ENCODE peak calls at places on chromosomes 13 and 19, in nine cellular contexts. One of them, this sample, is unnamed.

GRCh38 chr13:45859682-45860081 is 8.1 kb upstream of the SIAH3 start:
- DNase-seq in glutamatergic neuron: no peak
- DNase-seq in CD4-positive, alpha-beta T cell: no peak
- DNase-seq in HFFc6: no peak
- DNase-seq in AG09309: no peak
- DNase-seq in K562: no peak
- DNase-seq in fibroblast of the aortic adventitia: no peak
- DNase-seq in Calu3: no peak
- DNase-seq in OCI-LY7: no peak
- DNase-seq in this sample: no peak

GRCh38 chr19:55441319-55441691 is 1.8 kb downstream of the SHISA7 start:
- DNase-seq in glutamatergic neuron: no peak
- DNase-seq in CD4-positive, alpha-beta T cell: no peak
- DNase-seq in HFFc6: no peak
- DNase-seq in AG09309: no peak
- DNase-seq in K562: no peak
- DNase-seq in fibroblast of the aortic adventitia: no peak
- DNase-seq in Calu3: no peak
- DNase-seq in OCI-LY7: no peak
- DNase-seq in this sample: no peak

GRCh38 chr13:68929055-68929454 is 1178.6 kb upstream of the ATXN8OS start:
- DNase-seq in glutamatergic neuron: no peak
- DNase-seq in CD4-positive, alpha-beta T cell: no peak
- DNase-seq in HFFc6: no peak
- DNase-seq in AG09309: no peak
- DNase-seq in K562: no peak
- DNase-seq in fibroblast of the aortic adventitia: no peak
- DNase-seq in Calu3: no peak
- DNase-seq in OCI-LY7: no peak
- DNase-seq in this sample: no peak

GRCh38 chr13:95530178-95530577 is 22.3 kb upstream of the CLDN10 start:
- DNase-seq in glutamatergic neuron: no peak
- DNase-seq in CD4-positive, alpha-beta T cell: no peak
- DNase-seq in HFFc6: no peak
- DNase-seq in AG09309: peak
- DNase-seq in K562: no peak
- DNase-seq in fibroblast of the aortic adventitia: peak
- DNase-seq in Calu3: no peak
- DNase-seq in OCI-LY7: no peak
- DNase-seq in this sample: no peak

GRCh38 chr19:43726736-43727592 is 11.1 kb downstream of the IRGC start:
- DNase-seq in glutamatergic neuron: no peak
- DNase-seq in CD4-positive, alpha-beta T cell: no peak
- DNase-seq in HFFc6: no peak
- DNase-seq in AG09309: no peak
- DNase-seq in K562: no peak
- DNase-seq in fibroblast of the aortic adventitia: peak
- DNase-seq in Calu3: no peak
- DNase-seq in OCI-LY7: no peak
- DNase-seq in this sample: no peak

GRCh38 chr19:27745978-27746542 is 1466.9 kb downstream of the UQCRFS1 start:
- DNase-seq in glutamatergic neuron: no peak
- DNase-seq in CD4-positive, alpha-beta T cell: no peak
- DNase-seq in HFFc6: no peak
- DNase-seq in AG09309: no peak
- DNase-seq in K562: no peak
- DNase-seq in fibroblast of the aortic adventitia: no peak
- DNase-seq in Calu3: no peak
- DNase-seq in OCI-LY7: no peak
- DNase-seq in this sample: peak

GRCh38 chr19:31257426-31258130 is 91.7 kb downstream of the TSHZ3 start:
- DNase-seq in glutamatergic neuron: no peak
- DNase-seq in CD4-positive, alpha-beta T cell: no peak
- DNase-seq in HFFc6: no peak
- DNase-seq in AG09309: no peak
- DNase-seq in K562: no peak
- DNase-seq in fibroblast of the aortic adventitia: no peak
- DNase-seq in Calu3: no peak
- DNase-seq in OCI-LY7: no peak
- DNase-seq in this sample: no peak

GRCh38 chr19:42313096-42313839 is at the start of gene TMEM145:
- DNase-seq in glutamatergic neuron: peak
- DNase-seq in CD4-positive, alpha-beta T cell: no peak
- DNase-seq in HFFc6: no peak
- DNase-seq in AG09309: no peak
- DNase-seq in K562: peak
- DNase-seq in fibroblast of the aortic adventitia: peak
- DNase-seq in Calu3: peak
- DNase-seq in OCI-LY7: peak
- DNase-seq in this sample: no peak

GRCh38 chr19:48558018-48558684 is 6.2 kb downstream of the SULT2B1 start:
- DNase-seq in glutamatergic neuron: no peak
- DNase-seq in CD4-positive, alpha-beta T cell: no peak
- DNase-seq in HFFc6: peak
- DNase-seq in AG09309: no peak
- DNase-seq in K562: peak
- DNase-seq in fibroblast of the aortic adventitia: peak
- DNase-seq in Calu3: peak
- DNase-seq in OCI-LY7: no peak
- DNase-seq in this sample: peak

GRCh38 chr13:55230570-55230908 is 1910.2 kb upstream of the PRR20A start:
- DNase-seq in glutamatergic neuron: no peak
- DNase-seq in CD4-positive, alpha-beta T cell: no peak
- DNase-seq in HFFc6: no peak
- DNase-seq in AG09309: no peak
- DNase-seq in K562: no peak
- DNase-seq in fibroblast of the aortic adventitia: no peak
- DNase-seq in Calu3: no peak
- DNase-seq in OCI-LY7: no peak
- DNase-seq in this sample: no peak

GRCh38 chr13:35292329-35292728 is 184.2 kb downstream of the MAB21L1 start:
- DNase-seq in glutamatergic neuron: no peak
- DNase-seq in CD4-positive, alpha-beta T cell: no peak
- DNase-seq in HFFc6: no peak
- DNase-seq in AG09309: no peak
- DNase-seq in K562: no peak
- DNase-seq in fibroblast of the aortic adventitia: no peak
- DNase-seq in Calu3: no peak
- DNase-seq in OCI-LY7: no peak
- DNase-seq in this sample: no peak

GRCh38 chr19:53463263-53463662 is 4.3 kb upstream of the ZNF813 start:
- DNase-seq in glutamatergic neuron: peak
- DNase-seq in CD4-positive, alpha-beta T cell: no peak
- DNase-seq in HFFc6: no peak
- DNase-seq in AG09309: no peak
- DNase-seq in K562: peak
- DNase-seq in fibroblast of the aortic adventitia: peak
- DNase-seq in Calu3: no peak
- DNase-seq in OCI-LY7: peak
- DNase-seq in this sample: peak

GRCh38 chr13:111225810-111226546 is 94.5 kb upstream of the TEX29 start:
- DNase-seq in glutamatergic neuron: no peak
- DNase-seq in CD4-positive, alpha-beta T cell: no peak
- DNase-seq in HFFc6: no peak
- DNase-seq in AG09309: no peak
- DNase-seq in K562: no peak
- DNase-seq in fibroblast of the aortic adventitia: no peak
- DNase-seq in Calu3: no peak
- DNase-seq in OCI-LY7: no peak
- DNase-seq in this sample: no peak

GRCh38 chr19:3615524-3616135 is 9.0 kb upstream of the TBXA2R start:
- DNase-seq in glutamatergic neuron: no peak
- DNase-seq in CD4-positive, alpha-beta T cell: no peak
- DNase-seq in HFFc6: no peak
- DNase-seq in AG09309: no peak
- DNase-seq in K562: no peak
- DNase-seq in fibroblast of the aortic adventitia: no peak
- DNase-seq in Calu3: no peak
- DNase-seq in OCI-LY7: no peak
- DNase-seq in this sample: no peak

GRCh38 chr19:10766681-10767201 is 48.9 kb downstream of the DNM2 start:
- DNase-seq in glutamatergic neuron: no peak
- DNase-seq in CD4-positive, alpha-beta T cell: no peak
- DNase-seq in HFFc6: peak
- DNase-seq in AG09309: no peak
- DNase-seq in K562: no peak
- DNase-seq in fibroblast of the aortic adventitia: peak
- DNase-seq in Calu3: peak
- DNase-seq in OCI-LY7: no peak
- DNase-seq in this sample: no peak

GRCh38 chr13:99153219-99153618 is 47.4 kb upstream of the UBAC2 start:
- DNase-seq in glutamatergic neuron: no peak
- DNase-seq in CD4-positive, alpha-beta T cell: no peak
- DNase-seq in HFFc6: no peak
- DNase-seq in AG09309: no peak
- DNase-seq in K562: no peak
- DNase-seq in fibroblast of the aortic adventitia: peak
- DNase-seq in Calu3: no peak
- DNase-seq in OCI-LY7: no peak
- DNase-seq in this sample: no peak

GRCh38 chr19:48400018-48400742 is 6.7 kb downstream of the GRIN2D start:
- DNase-seq in glutamatergic neuron: peak
- DNase-seq in CD4-positive, alpha-beta T cell: no peak
- DNase-seq in HFFc6: peak
- DNase-seq in AG09309: no peak
- DNase-seq in K562: peak
- DNase-seq in fibroblast of the aortic adventitia: peak
- DNase-seq in Calu3: peak
- DNase-seq in OCI-LY7: no peak
- DNase-seq in this sample: peak

GRCh38 chr19:29596080-29596479 is 10.0 kb upstream of the POP4 start:
- DNase-seq in glutamatergic neuron: no peak
- DNase-seq in CD4-positive, alpha-beta T cell: no peak
- DNase-seq in HFFc6: no peak
- DNase-seq in AG09309: no peak
- DNase-seq in K562: no peak
- DNase-seq in fibroblast of the aortic adventitia: no peak
- DNase-seq in Calu3: no peak
- DNase-seq in OCI-LY7: no peak
- DNase-seq in this sample: no peak

GRCh38 chr13:106919093-106919492 is 351.2 kb upstream of the ARGLU1 start:
- DNase-seq in glutamatergic neuron: no peak
- DNase-seq in CD4-positive, alpha-beta T cell: no peak
- DNase-seq in HFFc6: no peak
- DNase-seq in AG09309: no peak
- DNase-seq in K562: no peak
- DNase-seq in fibroblast of the aortic adventitia: no peak
- DNase-seq in Calu3: no peak
- DNase-seq in OCI-LY7: peak
- DNase-seq in this sample: no peak

GRCh38 chr19:41795031-41795461 is 1.3 kb upstream of the CEACAM3 start:
- DNase-seq in glutamatergic neuron: peak
- DNase-seq in CD4-positive, alpha-beta T cell: peak
- DNase-seq in HFFc6: peak
- DNase-seq in AG09309: no peak
- DNase-seq in K562: peak
- DNase-seq in fibroblast of the aortic adventitia: peak
- DNase-seq in Calu3: peak
- DNase-seq in OCI-LY7: peak
- DNase-seq in this sample: peak

GRCh38 chr19:51325161-51325979 is 13.9 kb downstream of the IGLON5 start:
- DNase-seq in glutamatergic neuron: no peak
- DNase-seq in CD4-positive, alpha-beta T cell: no peak
- DNase-seq in HFFc6: no peak
- DNase-seq in AG09309: no peak
- DNase-seq in K562: no peak
- DNase-seq in fibroblast of the aortic adventitia: no peak
- DNase-seq in Calu3: no peak
- DNase-seq in OCI-LY7: no peak
- DNase-seq in this sample: no peak

GRCh38 chr13:112732679-112733078 is 42.8 kb downstream of the ATP11A start:
- DNase-seq in glutamatergic neuron: no peak
- DNase-seq in CD4-positive, alpha-beta T cell: no peak
- DNase-seq in HFFc6: no peak
- DNase-seq in AG09309: no peak
- DNase-seq in K562: no peak
- DNase-seq in fibroblast of the aortic adventitia: no peak
- DNase-seq in Calu3: no peak
- DNase-seq in OCI-LY7: no peak
- DNase-seq in this sample: no peak

GRCh38 chr13:73591861-73592260 is 533.1 kb downstream of the KLF5 start:
- DNase-seq in glutamatergic neuron: no peak
- DNase-seq in CD4-positive, alpha-beta T cell: no peak
- DNase-seq in HFFc6: no peak
- DNase-seq in AG09309: no peak
- DNase-seq in K562: no peak
- DNase-seq in fibroblast of the aortic adventitia: no peak
- DNase-seq in Calu3: no peak
- DNase-seq in OCI-LY7: no peak
- DNase-seq in this sample: no peak
- TF ChIP-seq CTCF in glutamatergic neuron: no peak
- TF ChIP-seq CTCF in CD4-positive, alpha-beta T cell: no peak
- TF ChIP-seq CTCF in HFFc6: no peak
- TF ChIP-seq CTCF in AG09309: no peak
- TF ChIP-seq CTCF in K562: no peak
- TF ChIP-seq CTCF in fibroblast of the aortic adventitia: no peak
- TF ChIP-seq CTCF in Calu3: no peak
- TF ChIP-seq CTCF in OCI-LY7: no peak
- TF ChIP-seq CTCF in this sample: no peak

DNA sequence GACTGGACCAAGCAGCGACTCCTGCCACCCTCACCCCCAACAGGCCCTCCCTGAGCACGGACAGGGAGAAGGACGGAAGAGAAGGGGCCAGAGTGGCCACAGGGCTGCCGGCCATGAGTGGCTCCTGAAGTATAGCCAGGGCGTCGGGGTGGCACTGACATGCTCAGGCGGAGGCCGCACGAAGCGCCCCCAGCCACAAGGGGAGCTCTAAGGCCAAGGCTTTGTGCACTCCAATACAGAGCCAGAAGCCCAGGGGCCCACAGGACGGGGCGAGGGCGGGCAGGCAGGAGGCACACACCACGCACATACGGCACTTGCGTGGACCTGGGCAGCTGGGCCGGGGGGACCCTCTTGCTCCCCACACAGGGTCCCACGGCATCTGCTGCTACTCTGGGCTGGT is 52.0 kb downstream of the KLF2 start:
- DNase-seq in glutamatergic neuron: peak
- DNase-seq in CD4-positive, alpha-beta T cell: no peak
- DNase-seq in HFFc6: no peak
- DNase-seq in AG09309: no peak
- DNase-seq in K562: peak
- DNase-seq in fibroblast of the aortic adventitia: no peak
- DNase-seq in Calu3: peak
- DNase-seq in OCI-LY7: peak
- DNase-seq in this sample: no peak
- TF ChIP-seq CTCF in glutamatergic neuron: peak
- TF ChIP-seq CTCF in CD4-positive, alpha-beta T cell: peak
- TF ChIP-seq CTCF in HFFc6: peak
- TF ChIP-seq CTCF in AG09309: peak
- TF ChIP-seq CTCF in K562: peak
- TF ChIP-seq CTCF in fibroblast of the aortic adventitia: peak
- TF ChIP-seq CTCF in Calu3: peak
- TF ChIP-seq CTCF in OCI-LY7: peak
- TF ChIP-seq CTCF in this sample: peak

GRCh38 chr13:30743319-30744055 is 8.1 kb downstream of the ALOX5AP start:
- DNase-seq in glutamatergic neuron: no peak
- DNase-seq in CD4-positive, alpha-beta T cell: no peak
- DNase-seq in HFFc6: peak
- DNase-seq in AG09309: peak
- DNase-seq in K562: no peak
- DNase-seq in fibroblast of the aortic adventitia: peak
- DNase-seq in Calu3: peak
- DNase-seq in OCI-LY7: no peak
- DNase-seq in this sample: peak
- TF ChIP-seq CTCF in glutamatergic neuron: no peak
- TF ChIP-seq CTCF in CD4-positive, alpha-beta T cell: no peak
- TF ChIP-seq CTCF in HFFc6: no peak
- TF ChIP-seq CTCF in AG09309: no peak
- TF ChIP-seq CTCF in K562: no peak
- TF ChIP-seq CTCF in fibroblast of the aortic adventitia: no peak
- TF ChIP-seq CTCF in Calu3: no peak
- TF ChIP-seq CTCF in OCI-LY7: no peak
- TF ChIP-seq CTCF in this sample: no peak

GRCh38 chr19:15454371-15454800 is 4.6 kb upstream of the WIZ start:
- DNase-seq in glutamatergic neuron: no peak
- DNase-seq in CD4-positive, alpha-beta T cell: no peak
- DNase-seq in HFFc6: no peak
- DNase-seq in AG09309: no peak
- DNase-seq in K562: no peak
- DNase-seq in fibroblast of the aortic adventitia: no peak
- DNase-seq in Calu3: peak
- DNase-seq in OCI-LY7: no peak
- DNase-seq in this sample: no peak
- TF ChIP-seq CTCF in glutamatergic neuron: no peak
- TF ChIP-seq CTCF in CD4-positive, alpha-beta T cell: no peak
- TF ChIP-seq CTCF in HFFc6: peak
- TF ChIP-seq CTCF in AG09309: peak
- TF ChIP-seq CTCF in K562: peak
- TF ChIP-seq CTCF in fibroblast of the aortic adventitia: peak
- TF ChIP-seq CTCF in Calu3: no peak
- TF ChIP-seq CTCF in OCI-LY7: peak
- TF ChIP-seq CTCF in this sample: no peak